ENCODE peak calls at places on chromosomes 2 and 18, in seven cellular contexts. I is astrocyte; Z is Calu3; E is OCI-LY7; U is omental fat pad; M is AG04449; P is CD4-positive, alpha-beta T cell. O is an unnamed sample.

GRCh38 chr2:65382776-65383357 is 49.5 kb downstream of the SPRED2 start:
- DNase-seq in I (peak; percentile 99), Z (peak; percentile 92), E (peak; percentile 85), U (peak; percentile 76), M (peak; percentile 77), P (peak; percentile 57), O (peak; percentile 80)

GRCh38 chr18:60319129-60319528 is 53.4 kb downstream of the MC4R start:
- DNase-seq in I (no peak), Z (no peak), E (no peak), U (no peak), M (no peak), P (no peak), O (no peak)

GRCh38 chr2:41853427-41854191 is 194.2 kb upstream of the PKDCC start:
- DNase-seq in I (peak; percentile 34), Z (peak; percentile 66), E (peak; percentile 25), U (no peak), M (no peak), P (no peak), O (peak; percentile 69)

GRCh38 chr18:26510337-26510736 is 38.0 kb downstream of the KCTD1 start:
- DNase-seq in I (no peak), Z (no peak), E (no peak), U (no peak), M (no peak), P (no peak), O (no peak)

GRCh38 chr2:19352946-19353720 is 5.3 kb downstream of the OSR1 start:
- DNase-seq in I (no peak), Z (no peak), E (no peak), U (no peak), M (no peak), P (no peak), O (no peak)

GRCh38 chr2:65076345-65076710 is 20.1 kb downstream of the CEP68 start:
- DNase-seq in I (peak; percentile 74), Z (no peak), E (no peak), U (no peak), M (peak; percentile 47), P (no peak), O (no peak)

GRCh38 chr2:3142210-3142609 is 235.4 kb downstream of the EIPR1 start:
- DNase-seq in I (no peak), Z (no peak), E (no peak), U (no peak), M (no peak), P (no peak), O (no peak)

GRCh38 chr2:64857581-64858471 is 131.4 kb upstream of the SLC1A4 start:
- DNase-seq in I (peak; percentile 77), Z (no peak), E (no peak), U (no peak), M (no peak), P (no peak), O (no peak)

GRCh38 chr2:110828330-110828729 is 96.0 kb downstream of the ACOXL start:
- DNase-seq in I (no peak), Z (no peak), E (no peak), U (no peak), M (no peak), P (no peak), O (no peak)

GRCh38 chr18:13374468-13375301 is 156.1 kb downstream of the LDLRAD4 start:
- DNase-seq in I (peak; percentile 40), Z (no peak), E (no peak), U (no peak), M (no peak), P (no peak), O (no peak)

GRCh38 chr2:138364554-138365162 is 136.9 kb upstream of the SPOPL start:
- DNase-seq in I (peak; percentile 75), Z (no peak), E (no peak), U (no peak), M (no peak), P (no peak), O (no peak)

GRCh38 chr2:3784731-3785130 is 81.4 kb downstream of the DCDC2C start:
- DNase-seq in I (no peak), Z (no peak), E (no peak), U (no peak), M (peak; percentile 5), P (no peak), O (no peak)

GRCh38 chr18:29123706-29124530 is 947.0 kb upstream of the CDH2 start:
- DNase-seq in I (no peak), Z (no peak), E (no peak), U (no peak), M (no peak), P (no peak), O (no peak)

DNA sequence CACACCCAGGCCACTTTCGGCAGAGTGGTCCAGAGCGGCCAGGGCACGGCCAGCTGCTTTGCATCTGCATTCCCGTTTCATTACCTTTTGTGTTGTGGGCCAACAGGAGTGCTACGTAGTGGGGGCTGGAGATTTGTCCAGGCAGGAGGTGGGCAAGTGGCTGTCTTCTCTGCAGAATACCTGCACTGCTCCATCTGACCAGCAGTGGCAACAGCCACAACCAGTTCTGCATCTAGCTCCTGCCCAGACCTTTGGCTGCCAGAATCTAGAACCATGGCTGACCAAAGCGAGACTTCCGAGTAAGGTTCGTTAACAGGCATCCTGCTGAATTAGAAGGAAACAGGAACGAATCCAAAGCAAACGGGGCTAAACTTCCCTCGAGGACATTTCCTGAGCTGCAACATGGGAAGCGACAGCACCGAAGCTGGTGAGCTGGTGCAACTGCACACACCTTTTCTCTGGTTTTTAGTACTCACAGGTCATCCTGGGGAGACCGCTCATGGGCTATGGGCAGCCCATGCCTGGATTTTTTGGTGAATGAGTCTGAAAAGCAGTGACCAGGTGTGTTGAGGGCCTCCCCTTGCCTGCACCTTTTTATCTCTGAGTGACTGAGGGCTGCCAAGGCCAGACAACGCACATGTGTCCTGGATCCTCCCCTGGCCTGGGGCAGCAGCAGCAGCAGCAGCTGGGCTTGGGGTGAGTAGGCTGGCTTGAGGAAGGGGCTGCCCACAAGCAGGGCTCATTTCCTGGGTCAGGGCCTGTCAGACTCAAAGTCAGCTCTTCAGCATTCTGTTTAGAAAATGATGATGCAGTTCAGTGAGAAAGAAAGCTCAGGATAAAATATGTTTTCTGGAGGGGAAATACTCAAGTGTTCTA is 10.6 kb downstream of the GDF7 start:
- DNase-seq in I (no peak), Z (no peak), E (peak; percentile 53), U (no peak), M (no peak), P (no peak), O (no peak)
- TF ChIP-seq CTCF in I (no peak), Z (peak; percentile 18), E (peak; percentile 79), U (no peak), M (no peak), P (no peak), O (peak; percentile 22)

GRCh38 chr2:238308177-238308576 is 12.1 kb upstream of the TRAF3IP1 start:
- DNase-seq in I (no peak), Z (no peak), E (no peak), U (no peak), M (no peak), P (no peak), O (no peak)
- TF ChIP-seq CTCF in I (no peak), Z (peak; percentile 23), E (peak; percentile 52), U (no peak), M (no peak), P (no peak), O (no peak)

DNA sequence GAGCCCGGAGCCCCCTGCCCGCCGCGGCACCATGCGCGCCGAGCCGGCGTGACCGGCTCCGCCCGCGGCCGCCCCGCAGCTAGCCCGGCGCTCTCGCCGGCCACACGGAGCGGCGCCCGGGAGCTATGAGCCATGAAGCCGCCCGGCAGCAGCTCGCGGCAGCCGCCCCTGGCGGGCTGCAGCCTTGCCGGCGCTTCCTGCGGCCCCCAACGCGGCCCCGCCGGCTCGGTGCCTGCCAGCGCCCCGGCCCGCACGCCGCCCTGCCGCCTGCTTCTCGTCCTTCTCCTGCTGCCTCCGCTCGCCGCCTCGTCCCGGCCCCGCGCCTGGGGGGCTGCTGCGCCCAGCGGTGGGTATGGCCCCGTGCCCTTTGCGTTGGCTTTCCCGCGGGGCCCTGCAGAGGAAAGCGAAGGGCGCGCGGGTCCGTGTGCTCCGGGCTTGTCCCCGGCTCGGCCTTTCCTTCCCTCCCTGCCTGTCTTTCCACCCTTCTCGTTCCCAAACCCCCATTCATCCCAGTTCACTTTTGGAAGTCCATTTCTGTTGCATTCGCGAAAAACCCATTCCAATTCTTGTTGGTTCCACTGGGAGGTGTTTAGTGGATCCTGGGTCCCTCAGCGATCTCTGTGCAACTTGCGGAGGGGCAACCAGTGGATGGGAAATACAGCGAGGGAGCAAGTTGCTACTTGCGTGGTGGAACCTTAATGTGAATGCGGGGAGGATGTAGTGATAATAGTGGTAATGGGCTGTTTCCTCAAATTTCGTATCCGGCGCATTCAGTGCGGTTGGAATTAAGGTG is 599 bp downstream of the ADAM23 start:
- DNase-seq in I (peak; percentile 20), Z (peak; percentile 30), E (peak; percentile 6), U (no peak), M (no peak), P (no peak), O (peak; percentile 26)
- TF ChIP-seq CTCF in I (no peak), Z (no peak), E (no peak), U (no peak), M (no peak), P (no peak), O (no peak)

GRCh38 chr18:21632393-21632792 is 20.3 kb downstream of the SNRPD1 start:
- DNase-seq in I (no peak), Z (no peak), E (no peak), U (no peak), M (no peak), P (no peak), O (no peak)
- TF ChIP-seq CTCF in I (no peak), Z (no peak), E (peak; percentile 27), U (no peak), M (no peak), P (no peak), O (no peak)

DNA sequence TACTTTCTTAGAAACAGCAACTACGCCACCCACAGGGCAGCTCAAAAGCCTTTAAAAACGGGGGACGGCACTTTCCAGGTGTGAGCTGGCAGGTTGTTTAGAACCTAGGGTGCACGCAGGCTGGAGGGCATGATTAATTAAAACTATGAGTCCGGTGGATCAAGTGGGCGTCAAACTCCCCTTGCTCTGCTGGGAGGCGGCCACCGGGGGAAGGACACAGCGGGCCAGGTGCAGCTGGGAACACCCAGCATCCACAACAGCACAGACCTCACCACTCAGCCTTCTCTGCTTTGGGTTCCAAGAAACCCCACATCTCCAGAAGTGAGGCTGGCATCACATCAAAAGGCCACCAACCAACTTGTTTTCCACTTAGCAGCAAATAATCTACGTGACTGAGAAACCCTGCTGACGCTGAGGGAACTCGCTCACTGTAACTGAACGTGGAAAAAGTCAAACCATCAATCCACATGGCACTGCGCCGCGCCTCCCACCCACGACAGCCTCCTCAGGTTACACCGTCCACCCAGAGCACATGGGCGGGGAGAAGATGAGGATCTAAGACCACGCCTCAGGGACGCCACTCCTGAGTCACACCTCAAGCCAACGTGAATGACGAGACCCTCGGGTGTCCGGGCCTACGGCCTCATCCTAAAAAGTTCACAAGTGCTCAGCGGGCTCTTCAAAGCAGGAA is 118.2 kb downstream of the ZNF516 start:
- DNase-seq in I (no peak), Z (no peak), E (no peak), U (no peak), M (no peak), P (no peak), O (no peak)
- TF ChIP-seq CTCF in I (no peak), Z (no peak), E (no peak), U (no peak), M (no peak), P (no peak), O (no peak)

O was measured in mesothelial cell of epicardium.